ENCODE peak calls at places on chromosomes 5 and 9, in six cellular contexts. F is amniotic stem cell, T is heart right ventricle, E is HFFc6, L is AG20443, A is endothelial cell. S is an unnamed sample.

GRCh38 chr9:127761491-127761904 is 17.0 kb downstream of the SH2D3C start:
- DNase-seq in L (no peak), T (no peak), E (no peak), F (no peak), A (no peak), S (no peak)

GRCh38 chr9:130780865-130781504 is 54.1 kb upstream of the ABL1 start:
- DNase-seq in T (peak), E (peak), A (no peak), F (peak), L (peak), S (peak)

GRCh38 chr9:20553750-20554149 is 68.5 kb downstream of the MLLT3 start:
- DNase-seq in F (no peak), L (no peak), T (no peak), A (no peak), E (no peak), S (no peak)

GRCh38 chr9:130410443-130410842 is 34.3 kb upstream of the ASS1 start:
- DNase-seq in A (no peak), T (no peak), F (no peak), E (no peak), L (no peak), S (no peak)

GRCh38 chr5:53667621-53668020 is 107.2 kb downstream of the NDUFS4 start:
- DNase-seq in T (no peak), L (no peak), F (peak), E (no peak), A (no peak), S (no peak)

GRCh38 chr9:970310-971002 is 6.0 kb upstream of the DMRT3 start:
- DNase-seq in F (no peak), T (no peak), L (no peak), A (peak), E (no peak), S (no peak)

GRCh38 chr5:111680737-111681413 is 76.1 kb downstream of the NREP start:
- DNase-seq in T (peak), E (peak), A (no peak), L (peak), F (peak), S (peak)

GRCh38 chr5:172179032-172179989 is 8.7 kb downstream of the STK10 start:
- DNase-seq in F (no peak), T (peak), A (peak), E (peak), L (no peak), S (peak)

GRCh38 chr5:79396265-79396664 is 117.7 kb downstream of the HOMER1 start:
- DNase-seq in A (no peak), E (no peak), T (no peak), F (no peak), L (no peak), S (peak)

GRCh38 chr9:117278656-117279055 is 136.2 kb downstream of the ASTN2 start:
- DNase-seq in E (no peak), A (no peak), T (no peak), L (no peak), F (no peak), S (no peak)

GRCh38 chr5:777756-778161 is 6.8 kb downstream of the ZDHHC11B start:
- DNase-seq in T (no peak), L (no peak), E (no peak), F (no peak), A (no peak), S (no peak)

GRCh38 chr5:154603978-154604679 is 126.1 kb upstream of the HAND1 start:
- DNase-seq in T (peak), F (no peak), E (peak), A (no peak), L (peak), S (peak)

GRCh38 chr5:132342291-132343180 is 27.0 kb upstream of the SLC22A5 start:
- DNase-seq in T (no peak), E (no peak), A (no peak), F (no peak), L (no peak), S (no peak)

GRCh38 chr9:130185494-130186005 is 13.3 kb downstream of the NCS1 start:
- DNase-seq in L (no peak), E (peak), A (no peak), F (no peak), T (no peak), S (no peak)

GRCh38 chr9:136244116-136244775 is 1.4 kb downstream of the QSOX2 start:
- DNase-seq in T (no peak), L (no peak), F (no peak), A (no peak), E (no peak), S (no peak)

GRCh38 chr5:72472666-72473422 is 34.4 kb downstream of the ZNF366 start:
- DNase-seq in F (no peak), L (peak), E (no peak), A (no peak), T (no peak), S (no peak)

GRCh38 chr9:16553869-16554540 is 316.5 kb downstream of the BNC2 start:
- DNase-seq in L (no peak), E (no peak), F (no peak), A (no peak), T (no peak), S (no peak)

GRCh38 chr5:112583166-112583565 is 154.5 kb upstream of the APC start:
- DNase-seq in E (no peak), T (no peak), A (no peak), L (no peak), F (no peak), S (no peak)